ENCODE peak calls at places on chromosomes 16 and 17, in four cellular contexts. D is NCI-H460, N is heart left ventricle, V is NT2/D1. J is an unnamed sample.

GRCh38 chr16:11025120-11025531 is 80.8 kb downstream of the CLEC16A start:
- DNase-seq in D (no peak), N (no peak), V (no peak), J (no peak)

GRCh38 chr16:75535901-75536300 is at the start of gene CHST5:
- DNase-seq in D (no peak), N (no peak), V (no peak), J (no peak)

GRCh38 chr17:58520843-58521430 is 6.5 kb upstream of the MTMR4 start:
- DNase-seq in D (peak), N (no peak), V (no peak), J (no peak)

GRCh38 chr17:45906237-45906636 is 11.9 kb downstream of the MAPT start:
- DNase-seq in D (no peak), N (no peak), V (no peak), J (no peak)

GRCh38 chr17:20981046-20981920 is 61.5 kb downstream of the USP22 start:
- DNase-seq in D (no peak), N (no peak), V (no peak), J (no peak)

GRCh38 chr16:51430716-51431369 is 279.8 kb upstream of the SALL1 start:
- DNase-seq in D (no peak), N (no peak), V (no peak), J (no peak)

GRCh38 chr16:89320717-89321501 is 103.4 kb downstream of the ZNF778 start:
- DNase-seq in D (no peak), N (peak), V (no peak), J (no peak)

GRCh38 chr16:83533193-83533592 is 274.6 kb upstream of the HSBP1 start:
- DNase-seq in D (peak), N (no peak), V (no peak), J (no peak)

GRCh38 chr17:72516772-72517399 is 396.1 kb downstream of the SOX9 start:
- DNase-seq in D (no peak), N (no peak), V (no peak), J (no peak)

GRCh38 chr16:2773188-2773968 is 3.7 kb downstream of the ELOB start:
- DNase-seq in D (no peak), N (no peak), V (no peak), J (no peak)

GRCh38 chr17:51391992-51392654 is 131.8 kb downstream of the UTP18 start:
- DNase-seq in D (no peak), N (no peak), V (no peak), J (no peak)

GRCh38 chr17:77393867-77394539 is 253.2 kb downstream of the SEC14L1 start:
- DNase-seq in D (no peak), N (no peak), V (no peak), J (no peak)

GRCh38 chr17:44847581-44847980 is at the start of gene HIGD1B:
- DNase-seq in D (no peak), N (no peak), V (no peak), J (no peak)

GRCh38 chr17:51815097-51815496 is 343.4 kb downstream of the CA10 start:
- DNase-seq in D (no peak), N (no peak), V (no peak), J (no peak)

GRCh38 chr16:78684040-78684611 is 584.7 kb downstream of the WWOX start:
- DNase-seq in D (no peak), N (peak), V (no peak), J (no peak)

GRCh38 chr17:28688481-28688880 is 23.2 kb downstream of the PROCA1 start:
- DNase-seq in D (no peak), N (no peak), V (no peak), J (no peak)

GRCh38 chr17:59073972-59074371 is 32.7 kb downstream of the TRIM37 start:
- DNase-seq in D (no peak), N (no peak), V (no peak), J (no peak)

GRCh38 chr16:86761117-86761971 is 183.0 kb downstream of the FOXL1 start:
- DNase-seq in D (peak), N (peak), V (peak), J (peak)

GRCh38 chr17:60142872-60143499 is 6.8 kb upstream of the CA4 start:
- DNase-seq in D (peak), N (peak), V (peak), J (peak)

GRCh38 chr17:75504347-75505151 is 10.8 kb downstream of the CASKIN2 start:
- DNase-seq in D (peak), N (peak), V (peak), J (no peak)

GRCh38 chr17:63516910-63517824 is 6.0 kb upstream of the KCNH6 start:
- DNase-seq in D (no peak), N (no peak), V (no peak), J (peak)

GRCh38 chr17:61235821-61236197 is 163.8 kb upstream of the TBX2 start:
- DNase-seq in D (no peak), N (no peak), V (no peak), J (no peak)

GRCh38 chr17:35080536-35080935 is 17.0 kb upstream of the RFFL start:
- DNase-seq in D (no peak), N (no peak), V (no peak), J (no peak)

GRCh38 chr17:45441536-45442310 is 9.1 kb upstream of the ARHGAP27 start:
- DNase-seq in D (no peak), N (no peak), V (no peak), J (no peak)

GRCh38 chr17:3602499-3602898 is 6.7 kb downstream of the TRPV1 start:
- DNase-seq in D (peak), N (no peak), V (peak), J (no peak)

GRCh38 chr17:1762906-1763829 is 1.3 kb downstream of the SERPINF1 start:
- DNase-seq in D (no peak), N (no peak), V (no peak), J (no peak)

GRCh38 chr16:48720266-48720665 is 110.3 kb upstream of the N4BP1 start:
- DNase-seq in D (no peak), N (no peak), V (peak), J (no peak)

J was measured in stimulated activated naive CD4-positive, alpha-beta T cell treated with Interleukin-2 at 50 U/mL for 16 hours.